ENCODE peak calls at places on chromosomes 2 and 18, in eight cellular contexts. Q is left lung; J is gastrocnemius medialis; S is heart left ventricle; D is A549; T is lower lobe of right lung; Z is CD4-positive, alpha-beta memory T cell; X is astrocyte. U is an unnamed sample. For H3K9me3, the result is how much of the 10 kb centered on the place peaks cover.

GRCh38 chr2:39059366-39059952 is 61.4 kb downstream of the SOS1 start:
- DNase-seq in Q (no peak), J (no peak), S (no peak), D (peak), T (no peak), Z (no peak), X (peak), U (no peak)

GRCh38 chr2:1564506-1564905 is 151.2 kb downstream of the TPO start:
- DNase-seq in Q (peak), J (no peak), S (peak), D (no peak), T (no peak), Z (no peak), X (no peak), U (no peak)

GRCh38 chr18:55790296-55790695 is 202.3 kb upstream of the TCF4 start:
- DNase-seq in Q (no peak), J (no peak), S (no peak), D (peak), T (no peak), Z (no peak), X (peak), U (no peak)

GRCh38 chr2:138455691-138456090 is 45.9 kb upstream of the SPOPL start:
- DNase-seq in Q (no peak), J (no peak), S (no peak), D (no peak), T (no peak), Z (no peak), X (no peak), U (no peak)

GRCh38 chr2:104752504-104752903 is 101.4 kb upstream of the POU3F3 start:
- DNase-seq in Q (no peak), J (no peak), S (no peak), D (no peak), T (no peak), Z (no peak), X (no peak), U (no peak)

GRCh38 chr2:143954844-143955243 is 565.1 kb downstream of the ZEB2 start:
- DNase-seq in Q (no peak), J (no peak), S (no peak), D (no peak), T (no peak), Z (no peak), X (no peak), U (no peak)

GRCh38 chr2:19848029-19848750 is 53.6 kb downstream of the TTC32 start:
- DNase-seq in Q (no peak), J (no peak), S (no peak), D (no peak), T (no peak), Z (no peak), X (no peak), U (no peak)

GRCh38 chr2:152740743-152741328 is 22.4 kb downstream of the ARL6IP6 start:
- DNase-seq in Q (no peak), J (no peak), S (no peak), D (peak), T (no peak), Z (no peak), X (peak), U (no peak)

GRCh38 chr2:219565130-219566080 is 5.9 kb downstream of the OBSL1 start:
- DNase-seq in Q (no peak), J (no peak), S (peak), D (no peak), T (no peak), Z (peak), X (no peak), U (no peak)

GRCh38 chr2:124683536-124684407 is 658.7 kb downstream of the CNTNAP5 start:
- DNase-seq in Q (no peak), J (no peak), S (no peak), D (no peak), T (no peak), Z (no peak), X (peak), U (no peak)

GRCh38 chr2:15628899-15629855 is 37.5 kb downstream of the DDX1 start:
- DNase-seq in Q (no peak), J (no peak), S (no peak), D (no peak), T (no peak), Z (no peak), X (no peak), U (no peak)

GRCh38 chr18:50879302-50880107 is 587 bp downstream of the ME2 start:
- DNase-seq in Q (peak), J (no peak), S (peak), D (peak), T (peak), Z (peak), X (peak), U (peak)

GRCh38 chr18:34122724-34123334 is 101.9 kb downstream of the NOL4 start:
- DNase-seq in Q (no peak), J (no peak), S (peak), D (peak), T (no peak), Z (no peak), X (peak), U (no peak)

GRCh38 chr18:34624551-34624950 is 85.5 kb upstream of the DTNA start:
- DNase-seq in Q (no peak), J (no peak), S (no peak), D (no peak), T (no peak), Z (no peak), X (peak), U (no peak)

GRCh38 chr2:45014016-45014702 is 4.9 kb upstream of the SIX2 start:
- DNase-seq in Q (peak), J (peak), S (peak), D (peak), T (no peak), Z (no peak), X (no peak), U (no peak)

GRCh38 chr2:63851912-63852311 is 10.2 kb downstream of the UGP2 start:
- DNase-seq in Q (no peak), J (no peak), S (no peak), D (no peak), T (no peak), Z (no peak), X (no peak), U (no peak)

GRCh38 chr18:22544626-22545025 is 126.9 kb upstream of the CTAGE1 start:
- DNase-seq in Q (no peak), J (no peak), S (no peak), D (no peak), T (no peak), Z (no peak), X (no peak), U (no peak)

GRCh38 chr2:62077239-62077638 is 118.7 kb upstream of the B3GNT2 start:
- DNase-seq in Q (no peak), J (no peak), S (no peak), D (no peak), T (no peak), Z (no peak), X (peak), U (no peak)

GRCh38 chr2:189466656-189467055 is 25.4 kb downstream of the WDR75 start:
- DNase-seq in Q (no peak), J (no peak), S (no peak), D (peak), T (no peak), Z (no peak), X (no peak), U (no peak)

GRCh38 chr2:62227386-62228075 is 31.6 kb downstream of the B3GNT2 start:
- DNase-seq in Q (no peak), J (no peak), S (no peak), D (no peak), T (no peak), Z (no peak), X (no peak), U (no peak)

GRCh38 chr2:85257359-85258193 is 70.2 kb downstream of the TGOLN2 start:
- DNase-seq in Q (no peak), J (no peak), S (peak), D (no peak), T (no peak), Z (no peak), X (no peak), U (no peak)

GRCh38 chr2:148756292-148756975 is 111.9 kb downstream of the EPC2 start:
- DNase-seq in Q (no peak), J (no peak), S (no peak), D (peak), T (no peak), Z (no peak), X (peak), U (no peak)

GRCh38 chr2:143429932-143430331 is 300.7 kb downstream of the ARHGAP15 start:
- DNase-seq in Q (no peak), J (no peak), S (no peak), D (no peak), T (no peak), Z (no peak), X (peak), U (no peak)

GRCh38 chr2:58553937-58554336 is 312.8 kb upstream of the FANCL start:
- DNase-seq in Q (no peak), J (no peak), S (no peak), D (peak), T (no peak), Z (no peak), X (no peak), U (no peak)

GRCh38 chr18:55090566-55091187 is 131.4 kb upstream of the CCDC68 start:
- DNase-seq in Q (no peak), J (no peak), S (no peak), D (no peak), T (no peak), Z (no peak), X (peak), U (no peak)

GRCh38 chr2:118843492-118844132 is 3.8 kb downstream of the EN1 start:
- DNase-seq in Q (no peak), J (no peak), S (no peak), D (no peak), T (no peak), Z (no peak), X (no peak), U (no peak)

GRCh38 chr2:127149384-127149783 is 42.4 kb upstream of the BIN1 start:
- DNase-seq in Q (no peak), J (no peak), S (no peak), D (peak), T (no peak), Z (no peak), X (peak), U (no peak)

GRCh38 chr18:48776641-48777025 is 174.1 kb downstream of the SMAD7 start:
- DNase-seq in Q (no peak), J (no peak), S (no peak), D (no peak), T (peak), Z (no peak), X (no peak), U (no peak)

GRCh38 chr18:26057208-26057821 is 33.1 kb downstream of the SS18 start:
- DNase-seq in Q (no peak), J (no peak), S (no peak), D (no peak), T (no peak), Z (no peak), X (peak), U (no peak)

GRCh38 chr2:200810252-200810650 is 1.5 kb upstream of the BZW1 start:
- DNase-seq in Q (no peak), J (no peak), S (peak), D (peak), T (no peak), Z (no peak), X (peak), U (no peak)

GRCh38 chr2:78162202-78162601 is 640.0 kb upstream of the LRRTM4 start:
- DNase-seq in Q (no peak), J (no peak), S (no peak), D (no peak), T (no peak), Z (no peak), X (no peak), U (no peak)

GRCh38 chr2:176473177-176473576 is 203.9 kb downstream of the MTX2 start:
- DNase-seq in Q (no peak), J (no peak), S (no peak), D (no peak), T (no peak), Z (no peak), X (no peak), U (no peak)

GRCh38 chr2:79985145-79985544 is 319.4 kb downstream of the LRRTM1 start:
- DNase-seq in Q (no peak), J (no peak), S (no peak), D (no peak), T (no peak), Z (no peak), X (no peak), U (no peak)

GRCh38 chr18:51273435-51273834 is 76.0 kb upstream of the MEX3C start:
- DNase-seq in Q (no peak), J (no peak), S (no peak), D (no peak), T (no peak), Z (no peak), X (no peak), U (no peak)

DNA sequence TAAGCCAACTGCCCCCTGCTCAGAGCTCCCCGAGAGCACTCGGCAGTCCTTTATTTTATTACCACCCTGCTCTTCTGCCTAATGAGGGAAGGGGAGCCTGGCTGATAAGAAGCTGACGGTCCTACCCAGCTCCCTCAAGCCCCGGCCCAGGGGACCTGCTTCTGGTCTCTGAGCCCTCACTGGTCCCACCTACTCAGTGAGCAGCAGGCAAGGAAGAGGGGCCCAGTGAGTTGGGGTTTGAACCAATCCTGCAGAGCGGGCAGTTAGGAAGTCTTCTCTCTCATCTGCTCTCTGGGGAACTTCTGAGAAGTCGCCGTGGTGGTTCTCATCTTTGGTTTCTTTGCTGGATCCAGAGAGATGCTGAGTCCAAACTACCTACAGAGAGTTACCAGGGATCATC is 218.9 kb downstream of the NDUFA10 start:
- DNase-seq in Q (no peak), J (no peak), S (no peak), D (no peak), T (no peak), Z (no peak), X (no peak), U (no peak)
- H3K9me3 ChIP-seq in Q (under half), J (under half), S (under half), D (under half), T (under half), Z (under half), X (under half), U (under half)

GRCh38 chr18:78390985-78391384 is 588.6 kb upstream of the SALL3 start:
- DNase-seq in Q (peak), J (no peak), S (no peak), D (no peak), T (no peak), Z (no peak), X (no peak), U (no peak)
- H3K9me3 ChIP-seq in Q (under half), J (under half), S (under half), D (under half), T (under half), Z (under half), X (under half), U (under half)

GRCh38 chr2:168534926-168535325 is 78.9 kb downstream of the CERS6 start:
- DNase-seq in Q (no peak), J (no peak), S (no peak), D (no peak), T (no peak), Z (no peak), X (no peak), U (no peak)
- H3K9me3 ChIP-seq in Q (under half), J (under half), S (under half), D (under half), T (under half), Z (under half), X (under half), U (under half)

GRCh38 chr2:238930216-238930615 is 82.3 kb downstream of the TWIST2 start:
- DNase-seq in Q (no peak), J (no peak), S (no peak), D (no peak), T (no peak), Z (no peak), X (no peak), U (no peak)
- H3K9me3 ChIP-seq in Q (under half), J (under half), S (under half), D (under half), T (under half), Z (under half), X (under half), U (under half)

GRCh38 chr18:2444201-2444875 is 127.0 kb downstream of the METTL4 start:
- DNase-seq in Q (no peak), J (no peak), S (no peak), D (no peak), T (no peak), Z (no peak), X (no peak), U (no peak)
- H3K9me3 ChIP-seq in Q (under half), J (under half), S (under half), D (under half), T (under half), Z (under half), X (under half), U (under half)

DNA sequence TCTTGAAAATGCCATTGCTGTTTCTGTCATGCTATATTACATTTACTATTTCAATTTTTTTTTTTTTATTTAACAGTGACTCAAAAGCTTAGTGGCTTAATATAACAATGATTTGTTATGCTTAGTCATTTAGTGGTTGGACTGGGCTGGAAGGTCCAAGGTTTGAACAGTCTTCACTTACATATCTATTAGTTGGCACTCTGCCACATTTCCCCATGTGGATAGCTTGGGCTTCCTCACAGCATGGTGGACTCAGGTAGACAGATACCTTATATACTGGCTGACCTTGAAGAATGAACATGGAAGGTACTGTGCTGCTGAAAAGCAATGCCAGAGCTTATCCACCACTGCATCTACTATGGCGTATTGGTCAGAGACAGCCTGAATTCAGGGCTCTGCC is 909.5 kb upstream of the SOX11 start:
- DNase-seq in Q (no peak), J (no peak), S (no peak), D (no peak), T (no peak), Z (no peak), X (no peak), U (no peak)
- H3K9me3 ChIP-seq in Q (under half), J (under half), S (under half), D (under half), T (under half), Z (under half), X (under half), U (under half)

GRCh38 chr2:6845903-6846302 is 19.8 kb downstream of the CMPK2 start:
- DNase-seq in Q (no peak), J (no peak), S (no peak), D (no peak), T (no peak), Z (no peak), X (no peak), U (no peak)
- H3K9me3 ChIP-seq in Q (half or more), J (under half), S (under half), D (under half), T (half or more), Z (half or more), X (under half), U (under half)

GRCh38 chr18:4960578-4960977 is 236.5 kb downstream of the AKAIN1 start:
- DNase-seq in Q (no peak), J (no peak), S (no peak), D (no peak), T (no peak), Z (no peak), X (no peak), U (no peak)

GRCh38 chr18:4961121-4961909 is 235.7 kb downstream of the AKAIN1 start:
- DNase-seq in Q (no peak), J (no peak), S (no peak), D (no peak), T (no peak), Z (no peak), X (no peak), U (no peak)
- H3K9me3 ChIP-seq in Q (under half), J (under half), S (under half), D (under half), T (under half), Z (under half), X (under half), U (under half)

U was measured in T-helper 17 cell.